ENCODE peak calls at places on chromosomes 4 and X, in ten cellular contexts. N is heart left ventricle, I is GM12878, F is A549, J is tibial nerve, P is uterus, C is body of pancreas, K is suprapubic skin, D is sigmoid colon, M is IMR-90. V is an unnamed sample.

GRCh38 chr4:6402566-6403399 is 69.6 kb downstream of the PPP2R2C start:
- DNase-seq in N (peak), I (no peak), F (no peak), J (no peak), P (no peak), C (no peak), K (no peak), D (no peak), M (no peak), V (no peak)

GRCh38 chr4:8706221-8707044 is 113.9 kb downstream of the CPZ start:
- DNase-seq in N (no peak), I (no peak), F (no peak), J (peak), P (no peak), C (peak), K (peak), D (peak), M (no peak), V (no peak)

GRCh38 chr4:102809691-102810090 is 17.7 kb downstream of the UBE2D3 start:
- DNase-seq in N (no peak), I (no peak), F (no peak), J (no peak), P (no peak), C (no peak), K (no peak), D (no peak), M (peak), V (no peak)

GRCh38 chrX:48919947-48920712 is 1.3 kb upstream of the PIM2 start:
- DNase-seq in N (no peak), I (no peak), F (no peak), J (no peak), P (no peak), C (no peak), K (no peak), D (no peak), M (no peak), V (no peak)

GRCh38 chr4:23234716-23235115 is 542.0 kb downstream of the GBA3 start:
- DNase-seq in N (no peak), I (no peak), F (no peak), J (no peak), P (no peak), C (no peak), K (no peak), D (no peak), M (no peak), V (no peak)

GRCh38 chr4:158200214-158200613 is 10.1 kb upstream of the TMEM144 start:
- DNase-seq in N (no peak), I (no peak), F (no peak), J (no peak), P (no peak), C (no peak), K (no peak), D (no peak), M (no peak), V (no peak)

GRCh38 chrX:48956728-48957414 is 536 bp downstream of the OTUD5 start:
- DNase-seq in N (peak), I (no peak), F (no peak), J (no peak), P (peak), C (no peak), K (peak), D (no peak), M (no peak), V (peak)

GRCh38 chr4:150123982-150124670 is 45.9 kb downstream of the DCLK2 start:
- DNase-seq in N (no peak), I (no peak), F (no peak), J (no peak), P (no peak), C (no peak), K (no peak), D (no peak), M (no peak), V (no peak)

GRCh38 chr4:106615961-106616360 is 247.4 kb upstream of the GIMD1 start:
- DNase-seq in N (no peak), I (no peak), F (no peak), J (no peak), P (no peak), C (no peak), K (no peak), D (no peak), M (no peak), V (no peak)

GRCh38 chr4:26821677-26822503 is 38.8 kb upstream of the STIM2 start:
- DNase-seq in N (no peak), I (no peak), F (no peak), J (no peak), P (no peak), C (no peak), K (no peak), D (no peak), M (peak), V (no peak)

GRCh38 chrX:11064276-11064675 is 46.9 kb upstream of the HCCS start:
- DNase-seq in N (no peak), I (no peak), F (no peak), J (no peak), P (no peak), C (no peak), K (no peak), D (no peak), M (no peak), V (no peak)

GRCh38 chr4:150679767-150680088 is 97.8 kb downstream of the MAB21L2 start:
- DNase-seq in N (no peak), I (no peak), F (no peak), J (no peak), P (no peak), C (no peak), K (no peak), D (no peak), M (peak), V (no peak)

GRCh38 chr4:121358473-121358872 is 22.3 kb downstream of the QRFPR start:
- DNase-seq in N (no peak), I (no peak), F (no peak), J (no peak), P (no peak), C (no peak), K (no peak), D (no peak), M (peak), V (no peak)

GRCh38 chrX:39372126-39372525 is 570.9 kb downstream of the MID1IP1 start:
- DNase-seq in N (no peak), I (no peak), F (no peak), J (no peak), P (no peak), C (no peak), K (no peak), D (no peak), M (no peak), V (no peak)

GRCh38 chr4:116925900-116926457 is 159.4 kb downstream of the TRAM1L1 start:
- DNase-seq in N (no peak), I (no peak), F (no peak), J (no peak), P (no peak), C (peak), K (no peak), D (peak), M (no peak), V (peak)

GRCh38 chr4:52015366-52015765 is 4.8 kb downstream of the LRRC66 start:
- DNase-seq in N (no peak), I (no peak), F (no peak), J (no peak), P (no peak), C (no peak), K (no peak), D (no peak), M (no peak), V (no peak)

GRCh38 chr4:40099010-40099409 is 42.4 kb downstream of the N4BP2 start:
- DNase-seq in N (no peak), I (no peak), F (no peak), J (no peak), P (no peak), C (no peak), K (no peak), D (no peak), M (no peak), V (no peak)

GRCh38 chrX:1224954-1225353 is 12.5 kb upstream of the CRLF2 start:
- DNase-seq in N (no peak), I (no peak), F (no peak), J (no peak), P (no peak), C (no peak), K (no peak), D (peak), M (no peak), V (no peak)

GRCh38 chr4:99868126-99868596 is 26.1 kb downstream of the LAMTOR3 start:
- DNase-seq in N (no peak), I (no peak), F (no peak), J (no peak), P (no peak), C (no peak), K (no peak), D (no peak), M (peak), V (no peak)

GRCh38 chr4:39936565-39937418 is 40.9 kb downstream of the PDS5A start:
- DNase-seq in N (no peak), I (no peak), F (no peak), J (no peak), P (no peak), C (no peak), K (no peak), D (no peak), M (no peak), V (no peak)

GRCh38 chr4:124427095-124427767 is 285.3 kb downstream of the ANKRD50 start:
- DNase-seq in N (peak), I (no peak), F (no peak), J (no peak), P (no peak), C (peak), K (peak), D (no peak), M (no peak), V (no peak)

GRCh38 chrX:45596190-45596808 is 395.6 kb upstream of the DIPK2B start:
- DNase-seq in N (no peak), I (no peak), F (no peak), J (no peak), P (no peak), C (no peak), K (no peak), D (no peak), M (peak), V (no peak)

GRCh38 chr4:28555851-28556250 is 1695.2 kb downstream of the STIM2 start:
- DNase-seq in N (no peak), I (no peak), F (no peak), J (no peak), P (no peak), C (no peak), K (no peak), D (no peak), M (peak), V (no peak)

GRCh38 chr4:168993724-168994510 is 16.1 kb downstream of the CBR4 start:
- DNase-seq in N (no peak), I (no peak), F (no peak), J (no peak), P (peak), C (no peak), K (no peak), D (no peak), M (no peak), V (peak)

GRCh38 chrX:130030826-130031225 is 48.4 kb downstream of the BCORL1 start:
- DNase-seq in N (no peak), I (no peak), F (no peak), J (no peak), P (no peak), C (no peak), K (no peak), D (no peak), M (no peak), V (no peak)

GRCh38 chrX:2286731-2287130 is 214.0 kb downstream of the DHRSX start:
- DNase-seq in N (no peak), I (no peak), F (no peak), J (no peak), P (no peak), C (no peak), K (no peak), D (no peak), M (no peak), V (no peak)

GRCh38 chrX:85107407-85107806 is 103.7 kb downstream of the APOOL start:
- DNase-seq in N (no peak), I (no peak), F (no peak), J (no peak), P (no peak), C (no peak), K (peak), D (no peak), M (no peak), V (peak)

DNA sequence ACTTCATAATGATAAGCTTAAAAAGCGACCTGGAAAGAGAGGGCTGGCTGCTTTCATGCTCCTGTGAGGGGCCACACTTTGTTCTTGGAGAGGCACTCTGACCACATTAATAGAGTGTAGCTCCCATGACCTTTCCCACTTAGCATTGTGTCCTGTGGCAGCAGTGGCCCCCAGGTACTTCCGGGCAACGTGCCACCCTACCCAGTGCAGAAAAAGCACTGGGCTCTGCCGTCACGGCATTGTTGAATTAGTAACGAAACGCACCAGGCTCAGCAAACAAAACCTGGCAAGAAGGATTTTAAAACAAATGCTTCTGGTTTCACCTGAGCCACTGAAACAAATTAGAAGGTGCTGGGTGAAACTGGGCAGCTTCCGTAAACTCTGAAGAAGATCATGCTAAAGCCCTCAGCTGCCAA is 5.4 kb upstream of the SORBS2 start:
- DNase-seq in N (peak), I (no peak), F (no peak), J (no peak), P (no peak), C (peak), K (no peak), D (no peak), M (no peak), V (no peak)
- H3K4me3 ChIP-seq in N (no peak), I (no peak), F (no peak), J (no peak), P (no peak), C (no peak), K (no peak), D (peak), M (no peak), V (no peak)

DNA sequence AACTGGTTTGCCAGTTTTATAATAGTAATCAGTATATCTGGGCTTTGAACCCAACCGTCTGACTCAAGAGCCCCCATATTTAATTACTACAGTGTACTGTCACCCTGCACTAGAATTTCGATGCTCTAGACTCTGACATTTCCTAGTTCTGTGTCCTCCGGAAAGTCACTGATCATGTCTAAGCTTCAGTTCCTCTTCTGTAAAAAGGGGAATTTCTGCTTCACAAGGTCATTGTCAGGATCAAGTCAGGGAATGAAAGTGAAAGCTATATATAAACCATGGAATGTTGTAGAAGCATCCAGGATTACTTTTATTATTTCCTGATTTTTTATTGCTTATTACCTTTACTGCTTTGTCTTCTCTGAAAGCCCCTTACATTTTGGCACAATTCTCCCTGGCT is 4.0 kb upstream of the KCNIP4 start:
- DNase-seq in N (no peak), I (peak), F (no peak), J (no peak), P (no peak), C (no peak), K (no peak), D (no peak), M (no peak), V (no peak)
- TF ChIP-seq POLR2A in N (no peak), I (no peak), F (no peak), J (no peak), P (no peak), C (no peak), K (no peak), D (no peak), M (no peak), V (no peak)

DNA sequence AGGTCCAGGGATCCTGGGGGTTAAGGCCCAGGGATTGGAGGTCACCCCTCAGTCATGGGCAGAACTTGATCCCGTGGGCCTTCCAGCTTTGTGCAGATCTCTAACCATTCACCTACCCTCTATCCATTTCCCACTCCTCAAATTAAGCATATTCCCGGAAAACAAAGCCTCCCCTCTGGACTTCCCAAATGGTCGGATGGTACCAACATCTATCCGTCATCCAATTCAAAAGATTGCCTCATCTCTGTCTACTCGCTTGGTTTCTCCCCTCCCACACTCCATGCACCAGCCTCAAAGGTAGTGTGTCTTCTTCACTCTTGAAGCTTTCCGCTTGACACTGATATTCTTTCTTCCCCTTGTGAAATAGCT is 473 bp upstream of the BCLAF3 start:
- DNase-seq in N (no peak), I (no peak), F (no peak), J (no peak), P (no peak), C (no peak), K (no peak), D (no peak), M (no peak), V (no peak)
- H3K4me3 ChIP-seq in N (peak), I (no peak), F (peak), J (peak), P (peak), C (no peak), K (peak), D (peak), M (peak), V (peak)

DNA sequence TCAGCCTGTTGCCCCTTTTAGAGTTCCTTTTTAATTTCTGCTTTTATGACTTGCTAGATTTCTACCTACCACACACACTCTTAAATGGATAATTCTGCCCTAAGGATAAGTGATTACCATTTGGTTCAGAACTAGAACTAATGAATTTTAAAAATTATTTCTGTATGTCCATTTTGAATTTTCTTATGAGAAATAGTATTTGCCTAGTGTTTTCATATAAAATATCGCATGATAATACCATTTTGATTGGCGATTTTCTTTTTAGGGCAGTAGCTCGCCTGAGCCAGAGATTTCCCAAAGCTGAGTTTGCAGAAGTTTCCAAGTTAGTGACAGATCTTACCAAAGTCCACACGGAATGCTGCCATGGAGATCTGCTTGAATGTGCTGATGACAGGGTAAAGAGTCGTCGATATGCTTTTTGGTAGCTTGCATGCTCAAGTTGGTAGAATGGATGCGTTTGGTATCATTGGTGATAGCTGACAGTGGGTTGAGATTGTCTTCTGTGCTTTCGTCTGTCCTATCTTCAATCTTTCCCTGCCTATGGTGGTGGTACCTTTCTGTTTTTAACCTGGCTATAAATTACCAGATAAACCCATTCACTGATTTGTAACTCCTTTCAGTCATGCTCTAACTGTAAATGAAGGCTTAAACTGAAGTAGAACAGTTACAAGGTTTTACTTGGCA is 7.8 kb downstream of the ALB start:
- DNase-seq in N (no peak), I (no peak), F (no peak), J (no peak), P (no peak), C (no peak), K (no peak), D (no peak), M (no peak), V (no peak)
- TF ChIP-seq POLR2A in N (no peak), I (no peak), F (no peak), J (no peak), P (no peak), C (no peak), K (no peak), D (no peak), M (no peak), V (no peak)

GRCh38 chr4:101136373-101137370 is 210.7 kb downstream of the PPP3CA start:
- DNase-seq in N (no peak), I (no peak), F (no peak), J (no peak), P (no peak), C (no peak), K (no peak), D (no peak), M (no peak), V (no peak)
- H3K4me3 ChIP-seq in N (no peak), I (no peak), F (no peak), J (no peak), P (no peak), C (no peak), K (no peak), D (no peak), M (no peak), V (no peak)

DNA sequence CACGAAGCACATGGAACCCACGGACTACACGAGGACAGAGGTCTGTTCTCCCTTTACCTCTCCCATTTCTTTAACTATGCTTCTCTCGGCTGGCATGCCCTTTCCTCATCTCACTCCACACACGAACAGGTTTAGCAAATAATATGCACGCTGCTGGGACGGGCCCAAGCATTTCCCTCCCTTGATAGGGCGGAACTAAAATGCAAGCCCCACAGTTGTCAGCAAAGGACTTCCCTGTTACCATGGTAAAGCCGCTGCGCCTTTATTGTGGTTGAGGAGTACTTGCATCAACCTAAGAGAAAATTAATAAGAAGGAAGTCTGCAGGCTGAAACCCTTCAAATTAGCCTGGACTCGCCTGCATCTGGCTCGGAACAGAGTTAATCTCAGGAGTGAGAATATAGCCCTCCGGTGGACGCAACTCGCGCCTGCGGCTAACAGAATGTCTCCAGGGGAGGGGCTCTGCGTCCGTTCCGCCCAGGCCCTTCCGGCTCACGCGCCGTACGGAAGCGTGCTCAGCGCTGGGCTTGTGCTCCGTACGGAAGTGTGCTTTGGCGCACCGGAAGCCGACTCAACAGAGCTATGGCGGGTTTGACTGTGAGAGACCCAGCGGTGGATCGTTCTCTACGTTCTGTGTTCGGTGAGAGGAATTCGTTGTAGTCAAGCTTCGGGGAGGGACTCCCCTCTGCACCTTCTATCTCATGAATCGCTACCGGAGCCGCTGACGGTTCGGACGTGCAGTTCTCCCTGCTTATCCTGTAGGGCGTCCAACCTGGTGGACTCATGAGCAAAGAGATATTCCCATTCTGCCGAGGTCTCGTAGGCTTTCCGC is at the start of gene CSTF2:
- DNase-seq in N (peak), I (peak), F (peak), J (peak), P (peak), C (peak), K (peak), D (peak), M (peak), V (peak)
- TF ChIP-seq POLR2A in N (no peak), I (peak), F (peak), J (no peak), P (no peak), C (peak), K (no peak), D (no peak), M (no peak), V (no peak)

DNA sequence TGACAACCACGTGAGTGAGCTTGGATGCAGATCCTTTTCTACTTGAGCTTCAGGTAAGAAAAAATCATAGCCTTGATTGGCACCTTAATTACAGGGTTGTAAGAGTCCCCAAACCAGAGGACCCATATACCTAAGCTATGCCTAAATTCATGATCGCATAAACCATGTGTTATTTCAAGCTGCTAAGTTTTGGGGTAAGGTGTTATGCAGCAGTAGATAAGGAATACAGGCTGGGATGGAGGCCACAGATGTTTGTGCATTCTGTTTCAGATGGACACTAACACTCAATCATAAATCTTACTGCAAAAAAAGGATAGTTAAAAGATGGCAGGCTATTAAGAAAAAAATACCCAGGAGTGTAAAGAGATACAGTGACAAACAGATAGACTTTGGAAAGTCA is 112.3 kb downstream of the ASB9 start:
- DNase-seq in N (no peak), I (no peak), F (no peak), J (no peak), P (no peak), C (no peak), K (no peak), D (no peak), M (no peak), V (no peak)
- H3K4me3 ChIP-seq in N (no peak), I (peak), F (no peak), J (no peak), P (no peak), C (no peak), K (no peak), D (no peak), M (no peak), V (no peak)

GRCh38 chr4:38815879-38816782 is 11.5 kb upstream of the TLR1 start:
- DNase-seq in N (no peak), I (peak), F (no peak), J (no peak), P (no peak), C (no peak), K (no peak), D (no peak), M (peak), V (no peak)
- TF ChIP-seq POLR2A in N (no peak), I (peak), F (no peak), J (no peak), P (no peak), C (no peak), K (no peak), D (no peak), M (no peak), V (no peak)